ENCODE peak calls at places on chromosomes 4 and X, in six cellular contexts. F is H9, R is trophoblast cell, Z is IMR-90, U is neuronal stem cell, K is H1. C is an unnamed sample.

GRCh38 chr4:24802648-24803047 is 7.3 kb downstream of the SOD3 start:
- DNase-seq in Z (no peak), U (no peak), K (peak), R (no peak), F (no peak), C (no peak)

GRCh38 chr4:159765402-159765801 is 662.5 kb downstream of the RAPGEF2 start:
- DNase-seq in Z (no peak), K (no peak), R (no peak), U (no peak), F (no peak), C (no peak)

GRCh38 chr4:39664828-39665731 is 26.4 kb upstream of the SMIM14 start:
- DNase-seq in K (no peak), U (no peak), F (no peak), R (no peak), Z (peak), C (peak)

GRCh38 chr4:2746891-2747695 is 9.0 kb downstream of the TNIP2 start:
- DNase-seq in K (no peak), U (no peak), F (no peak), Z (no peak), R (no peak), C (no peak)

GRCh38 chr4:165331823-165332222 is 4.4 kb downstream of the MSMO1 start:
- DNase-seq in R (no peak), F (no peak), U (no peak), K (no peak), Z (no peak), C (no peak)

GRCh38 chr4:17526695-17527477 is 11.9 kb downstream of the CLRN2 start:
- DNase-seq in Z (no peak), F (no peak), K (no peak), U (no peak), R (no peak), C (peak)

GRCh38 chr4:151361966-151362365 is 36.6 kb upstream of the SH3D19 start:
- DNase-seq in F (no peak), K (no peak), Z (no peak), R (no peak), U (no peak), C (no peak)

GRCh38 chr4:113088050-113088449 is 38.6 kb downstream of the ANK2 start:
- DNase-seq in R (no peak), K (no peak), F (no peak), U (no peak), Z (no peak), C (no peak)

GRCh38 chrX:153409414-153410101 is 1.7 kb upstream of the ZFP92 start:
- DNase-seq in Z (no peak), U (no peak), K (no peak), R (peak), F (no peak), C (no peak)

GRCh38 chr4:184775854-184776555 is 42.1 kb upstream of the CENPU start:
- DNase-seq in U (no peak), Z (no peak), K (no peak), F (no peak), R (peak), C (no peak)

GRCh38 chr4:41692717-41693345 is 55.7 kb downstream of the PHOX2B start:
- DNase-seq in K (peak), Z (peak), U (peak), F (peak), R (peak), C (peak)

GRCh38 chr4:186953601-186954260 is 230.1 kb upstream of the FAT1 start:
- DNase-seq in R (peak), F (no peak), U (no peak), K (no peak), Z (no peak), C (no peak)

GRCh38 chr4:27006646-27007045 is 146.0 kb downstream of the STIM2 start:
- DNase-seq in R (no peak), K (no peak), Z (no peak), F (no peak), U (no peak), C (no peak)

GRCh38 chr4:112099701-112100289 is 45.5 kb upstream of the FAM241A start:
- DNase-seq in U (peak), Z (peak), R (peak), F (no peak), K (no peak), C (peak)

GRCh38 chr4:153570228-153570973 is 104.2 kb downstream of the TMEM131L start:
- DNase-seq in U (no peak), K (no peak), F (no peak), Z (no peak), R (no peak), C (no peak)

GRCh38 chr4:8662776-8663175 is 70.2 kb downstream of the CPZ start:
- DNase-seq in K (no peak), R (no peak), Z (no peak), U (no peak), F (no peak), C (no peak)

GRCh38 chr4:125519376-125520171 is 204.8 kb downstream of the FAT4 start:
- DNase-seq in U (no peak), Z (no peak), K (no peak), R (no peak), F (no peak), C (no peak)

GRCh38 chr4:124092101-124093057 is 620.2 kb downstream of the ANKRD50 start:
- DNase-seq in Z (no peak), R (no peak), U (no peak), K (no peak), F (no peak), C (no peak)

GRCh38 chrX:40420899-40421729 is 159.7 kb upstream of the ATP6AP2 start:
- DNase-seq in Z (no peak), F (no peak), K (no peak), R (no peak), U (no peak), C (no peak)

GRCh38 chr4:74376888-74377483 is 12.0 kb downstream of the EREG start:
- DNase-seq in U (no peak), K (no peak), R (peak), F (no peak), Z (peak), C (peak)

GRCh38 chrX:100643943-100644587 is at the start of gene SRPX2:
- DNase-seq in K (no peak), U (no peak), R (peak), F (no peak), Z (peak), C (peak)

GRCh38 chr4:128393111-128393704 is 105.6 kb upstream of the PGRMC2 start:
- DNase-seq in U (no peak), F (no peak), R (no peak), K (no peak), Z (peak), C (peak)

GRCh38 chrX:153685751-153686676 is 1.7 kb upstream of the SLC6A8 start:
- DNase-seq in U (no peak), R (no peak), Z (no peak), F (no peak), K (peak), C (no peak)

GRCh38 chr4:118338981-118339765 is 13.6 kb downstream of the PRSS12 start:
- DNase-seq in U (no peak), Z (peak), F (no peak), K (no peak), R (no peak), C (no peak)

GRCh38 chr4:183571350-183572076 is 66.7 kb downstream of the ING2 start:
- DNase-seq in Z (peak), F (no peak), R (peak), U (no peak), K (no peak), C (peak)

GRCh38 chrX:31126205-31126604 is 54.4 kb upstream of the FTHL17 start:
- DNase-seq in F (no peak), U (no peak), Z (peak), R (peak), K (no peak), C (peak)

GRCh38 chrX:153600032-153600373 is 1.1 kb upstream of the CCNQ start:
- DNase-seq in Z (no peak), U (no peak), F (no peak), K (no peak), R (no peak), C (peak)

GRCh38 chr4:70737006-70737405 is 15.2 kb downstream of the RUFY3 start:
- DNase-seq in R (no peak), U (no peak), K (no peak), Z (no peak), F (no peak), C (no peak)

GRCh38 chrX:129600981-129601424 is 53.8 kb downstream of the APLN start:
- DNase-seq in U (no peak), R (peak), Z (peak), K (no peak), F (no peak), C (peak)

GRCh38 chrX:77398341-77398740 is 48.8 kb upstream of the FGF16 start:
- DNase-seq in R (no peak), F (no peak), U (no peak), K (no peak), Z (no peak), C (no peak)

GRCh38 chr4:147418206-147418605 is 62.7 kb upstream of the EDNRA start:
- DNase-seq in F (no peak), U (no peak), R (no peak), Z (no peak), K (no peak), C (no peak)

GRCh38 chr4:166293551-166293950 is 420.5 kb downstream of the TLL1 start:
- DNase-seq in U (no peak), K (no peak), F (no peak), R (no peak), Z (no peak), C (no peak)

GRCh38 chrX:25004485-25005032 is 11.2 kb downstream of the ARX start:
- DNase-seq in R (peak), K (no peak), F (no peak), Z (no peak), U (no peak), C (no peak)

GRCh38 chrX:130174937-130175336 is 3.2 kb downstream of the RAB33A start:
- DNase-seq in Z (no peak), F (no peak), U (no peak), K (no peak), R (no peak), C (no peak)

GRCh38 chr4:53366301-53366716 is 448 bp upstream of the SCFD2 start:
- DNase-seq in Z (no peak), R (no peak), U (no peak), F (no peak), K (no peak), C (no peak)

GRCh38 chrX:41313419-41313818 is 20.5 kb upstream of the DDX3X start:
- DNase-seq in U (no peak), F (no peak), K (no peak), Z (peak), R (peak), C (peak)

GRCh38 chr4:20480161-20480947 is 219.9 kb upstream of the PACRGL start:
- DNase-seq in Z (no peak), R (no peak), U (no peak), F (no peak), K (no peak), C (no peak)

GRCh38 chr4:186943607-186943908 is 219.9 kb upstream of the FAT1 start:
- DNase-seq in K (no peak), Z (no peak), R (no peak), F (no peak), U (no peak), C (no peak)

GRCh38 chrX:45761920-45762319 is 561.2 kb upstream of the DIPK2B start:
- DNase-seq in U (no peak), Z (no peak), F (no peak), K (no peak), R (no peak), C (peak)
- H3K14ac ChIP-seq in U (no peak), Z (peak), F (no peak), K (no peak), R (no peak), C (no peak)

GRCh38 chrX:10007604-10008003 is 40.4 kb downstream of the CLDN34 start:
- DNase-seq in R (no peak), Z (peak), F (no peak), K (no peak), U (no peak), C (peak)
- H3K14ac ChIP-seq in R (no peak), Z (no peak), F (no peak), K (no peak), U (no peak), C (no peak)

GRCh38 chr4:93646225-93646930 is 182.2 kb upstream of the ATOH1 start:
- DNase-seq in U (no peak), F (no peak), R (no peak), Z (peak), K (no peak), C (no peak)

GRCh38 chr4:93649828-93650227 is 178.7 kb upstream of the ATOH1 start:
- DNase-seq in U (no peak), K (no peak), R (no peak), F (peak), Z (no peak), C (no peak)

GRCh38 chr4:93648258-93648657 is 180.3 kb upstream of the ATOH1 start:
- DNase-seq in Z (no peak), K (no peak), R (no peak), F (no peak), U (no peak), C (no peak)

GRCh38 chr4:93645120-93645519 is 183.4 kb upstream of the ATOH1 start:
- DNase-seq in K (no peak), R (no peak), Z (no peak), U (no peak), F (no peak), C (no peak)
- H3K14ac ChIP-seq in K (no peak), R (no peak), Z (no peak), U (no peak), F (no peak), C (no peak)

GRCh38 chr4:79977131-79977840 is 95.7 kb downstream of the ANTXR2 start:
- DNase-seq in F (no peak), R (no peak), Z (peak), U (no peak), K (no peak), C (peak)
- H3K14ac ChIP-seq in F (no peak), R (no peak), Z (no peak), U (no peak), K (no peak), C (no peak)

C was measured in mesenchymal stem cell.